ENCODE peak calls at places on chromosome 14, in six cellular contexts. S, C, E, N, H and O are unnamed samples. For H3K4me1, the result is how much of the 10 kb centered on the place peaks cover.

GRCh38 chr14:49306152-49306751 is 279.9 kb downstream of the RPS29 start:
- DNase-seq in S (no peak), C (no peak), E (no peak), N (no peak), H (no peak), O (no peak)

GRCh38 chr14:65560340-65561027 is 148.0 kb downstream of the FUT8 start:
- DNase-seq in S (no peak), C (no peak), E (no peak), N (no peak), H (no peak), O (no peak)

GRCh38 chr14:61381589-61381988 is 60.2 kb downstream of the PRKCH start:
- DNase-seq in S (no peak), C (no peak), E (no peak), N (no peak), H (no peak), O (no peak)

GRCh38 chr14:37792124-37792523 is 196.7 kb downstream of the TTC6 start:
- DNase-seq in S (no peak), C (no peak), E (no peak), N (no peak), H (no peak), O (no peak)

GRCh38 chr14:36981832-36982528 is 190.4 kb downstream of the SLC25A21 start:
- DNase-seq in S (no peak), C (no peak), E (no peak), N (no peak), H (no peak), O (no peak)

GRCh38 chr14:104248203-104249055 is 110.0 kb downstream of the KIF26A start:
- DNase-seq in S (no peak), C (no peak), E (no peak), N (no peak), H (peak), O (peak)

GRCh38 chr14:97298775-97299174 is 501.6 kb downstream of the VRK1 start:
- DNase-seq in S (no peak), C (no peak), E (no peak), N (no peak), H (no peak), O (no peak)

GRCh38 chr14:88834883-88835431 is 10.5 kb downstream of the TTC8 start:
- DNase-seq in S (no peak), C (no peak), E (no peak), N (no peak), H (no peak), O (no peak)

GRCh38 chr14:83559721-83560120 is 1970.2 kb upstream of the FLRT2 start:
- DNase-seq in S (no peak), C (no peak), E (no peak), N (no peak), H (no peak), O (no peak)

GRCh38 chr14:37590810-37591139 is 4.3 kb downstream of the FOXA1 start:
- DNase-seq in S (no peak), C (no peak), E (no peak), N (no peak), H (no peak), O (no peak)

GRCh38 chr14:104436047-104436531 is 143.5 kb upstream of the C14orf180 start:
- DNase-seq in S (no peak), C (peak), E (peak), N (no peak), H (peak), O (peak)

GRCh38 chr14:68975667-68976066 is 3.4 kb downstream of the ACTN1 start:
- DNase-seq in S (no peak), C (no peak), E (no peak), N (no peak), H (peak), O (no peak)

GRCh38 chr14:94598816-94599655 is 13.2 kb upstream of the SERPINA3 start:
- DNase-seq in S (peak), C (peak), E (peak), N (peak), H (peak), O (no peak)
- TF ChIP-seq CTCF in S (no peak), C (no peak), E (no peak), N (no peak), H (peak), O (no peak)

GRCh38 chr14:103118019-103118662 is 5.1 kb upstream of the TNFAIP2 start:
- DNase-seq in S (peak), C (peak), E (peak), N (peak), H (peak), O (no peak)

GRCh38 chr14:103121161-103121845 is 2.0 kb upstream of the TNFAIP2 start:
- DNase-seq in S (no peak), C (peak), E (peak), N (peak), H (peak), O (peak)

GRCh38 chr14:103115845-103116572 is 7.3 kb upstream of the TNFAIP2 start:
- DNase-seq in S (no peak), C (no peak), E (no peak), N (no peak), H (no peak), O (no peak)

GRCh38 chr14:103116645-103117044 is 6.6 kb upstream of the TNFAIP2 start:
- DNase-seq in S (no peak), C (no peak), E (no peak), N (no peak), H (no peak), O (no peak)

GRCh38 chr14:103118663-103119404 is 4.4 kb upstream of the TNFAIP2 start:
- DNase-seq in S (no peak), C (peak), E (peak), N (peak), H (peak), O (no peak)
- H3K4me1 ChIP-seq in S (under half), C (under half), E (under half), N (under half), H (under half), O (under half)

GRCh38 chr14:106210650-106211049 is 684.3 kb downstream of the TMEM121 start:
- DNase-seq in S (no peak), C (no peak), E (no peak), N (no peak), H (no peak), O (no peak)
- TF ChIP-seq CTCF in S (no peak), C (no peak), E (no peak), N (no peak), H (no peak), O (no peak)

DNA sequence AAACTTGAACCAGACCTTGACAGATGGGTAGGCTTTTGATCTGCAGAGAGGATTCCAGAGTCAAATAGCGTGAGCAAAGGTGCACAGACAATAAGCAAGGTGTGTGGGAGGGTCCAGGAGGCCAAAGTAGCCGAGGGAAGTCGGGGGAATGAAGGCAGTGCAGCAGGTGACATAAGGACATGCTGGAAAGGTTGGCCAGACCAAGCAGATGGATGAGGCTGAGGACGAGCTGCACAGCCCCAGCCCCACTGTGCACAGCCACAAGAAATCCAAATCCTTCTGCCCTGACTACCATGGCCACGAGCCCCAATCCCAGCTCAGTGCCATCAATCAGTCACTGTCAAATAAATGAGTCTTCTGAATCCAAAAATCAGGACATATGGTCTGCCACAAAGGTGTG is 5.4 kb downstream of the TTC7B start:
- DNase-seq in S (no peak), C (peak), E (no peak), N (no peak), H (no peak), O (no peak)
- H3K4me1 ChIP-seq in S (under half), C (half or more), E (half or more), N (under half), H (under half), O (under half)

GRCh38 chr14:52072266-52072780 is 3.5 kb upstream of the NID2 start:
- DNase-seq in S (no peak), C (no peak), E (no peak), N (no peak), H (no peak), O (no peak)

GRCh38 chr14:52067873-52068740 is 752 bp downstream of the NID2 start:
- DNase-seq in S (no peak), C (peak), E (peak), N (no peak), H (no peak), O (peak)

GRCh38 chr14:52071675-52072074 is 2.8 kb upstream of the NID2 start:
- DNase-seq in S (no peak), C (no peak), E (no peak), N (no peak), H (no peak), O (no peak)

GRCh38 chr14:52069617-52070431 is 965 bp upstream of the NID2 start:
- DNase-seq in S (no peak), C (no peak), E (no peak), N (peak), H (no peak), O (no peak)

GRCh38 chr14:52068741-52069616 is at the start of gene NID2:
- DNase-seq in S (no peak), C (peak), E (peak), N (peak), H (peak), O (peak)
- TF ChIP-seq CTCF in S (no peak), C (no peak), E (peak), N (no peak), H (no peak), O (no peak)

DNA sequence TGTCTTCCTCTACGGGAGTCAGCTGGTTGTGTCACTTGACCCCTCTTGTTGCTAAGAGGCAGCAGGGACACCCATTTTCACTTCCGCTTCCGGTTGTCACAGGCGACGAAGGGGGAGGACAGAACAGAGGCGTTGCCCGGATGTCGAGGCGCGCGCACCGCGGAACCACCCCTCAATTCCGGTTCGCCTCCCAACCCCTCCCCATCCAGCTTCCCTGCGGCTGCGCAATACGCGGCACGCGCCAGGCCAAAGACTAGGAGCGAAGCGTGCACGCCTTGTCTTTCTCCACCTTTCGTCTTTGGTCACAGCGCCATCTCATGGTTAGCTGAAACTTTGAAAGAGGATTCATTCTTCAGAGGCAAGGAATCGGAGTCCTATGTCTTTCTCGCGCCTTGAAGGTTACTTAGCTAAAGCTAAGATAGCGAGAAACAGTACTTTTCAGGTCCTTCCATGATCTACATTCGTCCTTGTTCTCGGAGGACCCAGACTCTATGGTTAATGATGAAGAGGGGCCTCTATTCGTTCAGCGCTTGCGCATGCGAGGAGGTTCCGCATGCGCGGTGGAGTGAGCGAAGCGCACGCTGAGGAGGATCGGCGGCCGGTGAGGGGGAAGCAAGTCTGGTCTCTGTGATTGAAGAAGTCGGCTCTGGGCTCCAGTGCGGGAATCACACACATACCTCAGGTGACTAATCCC is at the start of the genes ATP6V1D and EIF2S1:
- DNase-seq in S (peak), C (peak), E (peak), N (peak), H (peak), O (peak)
- H3K4me1 ChIP-seq in S (under half), C (half or more), E (half or more), N (under half), H (half or more), O (under half)

GRCh38 chr14:93084866-93085857 is 30.6 kb downstream of the ITPK1 start:
- DNase-seq in S (no peak), C (no peak), E (no peak), N (no peak), H (no peak), O (no peak)
- TF ChIP-seq CTCF in S (no peak), C (no peak), E (no peak), N (no peak), H (no peak), O (no peak)